ENCODE peak calls at places on chromosomes 6 and 20, in ten cellular contexts. L is GM12878; P is GM13976; C is HS-5; S is activated CD4-positive, alpha-beta T cell treated with anti-CD3 and anti-CD28 coated beads for 1 hour; O is fibroblast of pulmonary artery; W is AG08396; I is mesendoderm; Z is epithelial cell of esophagus; Q is lower lobe of right lung. K is an unnamed sample.
A peak's percentile ranks its signal among the peaks of the same experiment; 100 is the strongest.

GRCh38 chr6:157487110-157487773 is 106.3 kb downstream of the ZDHHC14 start:
- DNase-seq in L (no peak), P (no peak), C (no peak), S (no peak), O (no peak), W (no peak), I (no peak), Z (peak; percentile 18), Q (no peak), K (no peak)

GRCh38 chr6:25312703-25313102 is 33.5 kb downstream of the CARMIL1 start:
- DNase-seq in L (no peak), P (no peak), C (peak; percentile 64), S (no peak), O (peak; percentile 83), W (peak; percentile 17), I (peak; percentile 48), Z (peak; percentile 61), Q (no peak), K (no peak)

GRCh38 chr6:105112577-105112976 is 67.2 kb downstream of the POPDC3 start:
- DNase-seq in L (no peak), P (no peak), C (no peak), S (no peak), O (peak; percentile 10), W (no peak), I (peak; percentile 47), Z (peak; percentile 9), Q (no peak), K (no peak)

GRCh38 chr6:155091756-155092155 is 96.6 kb downstream of the TIAM2 start:
- DNase-seq in L (no peak), P (no peak), C (no peak), S (no peak), O (no peak), W (no peak), I (no peak), Z (no peak), Q (no peak), K (no peak)

GRCh38 chr6:113856571-113857564 is at the start of gene MARCKS:
- DNase-seq in L (no peak), P (peak; percentile 88), C (peak; percentile 68), S (no peak), O (peak; percentile 93), W (peak; percentile 92), I (peak; percentile 90), Z (peak; percentile 94), Q (peak; percentile 79), K (peak; percentile 91)

GRCh38 chr20:24773751-24774201 is 175.3 kb upstream of the CST7 start:
- DNase-seq in L (peak; percentile 15), P (no peak), C (peak; percentile 91), S (peak; percentile 3), O (peak; percentile 21), W (peak; percentile 55), I (no peak), Z (peak; percentile 90), Q (no peak), K (peak; percentile 29)

GRCh38 chr6:33192671-33193602 is 670 bp upstream of the COL11A2 start:
- DNase-seq in L (no peak), P (no peak), C (no peak), S (no peak), O (no peak), W (peak; percentile 55), I (no peak), Z (peak; percentile 13), Q (no peak), K (peak; percentile 67)

GRCh38 chr6:18335948-18336347 is 51.2 kb upstream of the RNF144B start:
- DNase-seq in L (no peak), P (no peak), C (no peak), S (no peak), O (no peak), W (no peak), I (no peak), Z (no peak), Q (no peak), K (no peak)

GRCh38 chr6:14567031-14567430 is 449.5 kb downstream of the CD83 start:
- DNase-seq in L (no peak), P (no peak), C (no peak), S (no peak), O (no peak), W (no peak), I (no peak), Z (no peak), Q (no peak), K (no peak)

GRCh38 chr20:64093013-64093503 is 8.9 kb upstream of the LKAAEAR1 start:
- DNase-seq in L (no peak), P (no peak), C (no peak), S (no peak), O (no peak), W (no peak), I (peak; percentile 33), Z (no peak), Q (no peak), K (peak; percentile 75)

GRCh38 chr20:25245461-25245860 is 2.4 kb upstream of the PYGB start:
- DNase-seq in L (no peak), P (no peak), C (no peak), S (no peak), O (no peak), W (no peak), I (no peak), Z (no peak), Q (no peak), K (peak; percentile 45)

GRCh38 chr6:37695857-37696219 is 1.8 kb downstream of the MDGA1 start:
- DNase-seq in L (no peak), P (no peak), C (no peak), S (no peak), O (no peak), W (peak; percentile 39), I (no peak), Z (no peak), Q (no peak), K (no peak)

GRCh38 chr6:4774715-4775590 is 1.3 kb upstream of the CDYL start:
- DNase-seq in L (no peak), P (peak; percentile 37), C (no peak), S (peak; percentile 13), O (no peak), W (no peak), I (peak; percentile 82), Z (peak; percentile 34), Q (peak; percentile 68), K (no peak)

GRCh38 chr6:134041093-134041492 is 11.3 kb downstream of the SLC2A12 start:
- DNase-seq in L (no peak), P (no peak), C (no peak), S (no peak), O (peak; percentile 61), W (peak; percentile 55), I (no peak), Z (peak; percentile 86), Q (no peak), K (peak; percentile 22)

GRCh38 chr20:50514750-50515149 is 4.6 kb downstream of the PTPN1 start:
- DNase-seq in L (peak; percentile 57), P (no peak), C (no peak), S (no peak), O (no peak), W (no peak), I (no peak), Z (no peak), Q (no peak), K (no peak)

GRCh38 chr6:137894779-137895385 is 27.8 kb downstream of the TNFAIP3 start:
- DNase-seq in L (no peak), P (no peak), C (no peak), S (no peak), O (no peak), W (no peak), I (no peak), Z (peak; percentile 83), Q (no peak), K (no peak)

GRCh38 chr20:50928469-50928868 is 2.8 kb downstream of the ADNP start:
- DNase-seq in L (no peak), P (no peak), C (no peak), S (no peak), O (no peak), W (no peak), I (peak; percentile 42), Z (peak; percentile 9), Q (no peak), K (no peak)

GRCh38 chr6:158654960-158655485 is 5.2 kb downstream of the SYTL3 start:
- DNase-seq in L (no peak), P (no peak), C (peak; percentile 83), S (no peak), O (peak; percentile 88), W (no peak), I (no peak), Z (no peak), Q (no peak), K (peak; percentile 22)

GRCh38 chr20:5821627-5822215 is 71.5 kb downstream of the SHLD1 start:
- DNase-seq in L (no peak), P (no peak), C (no peak), S (no peak), O (no peak), W (no peak), I (no peak), Z (peak; percentile 26), Q (no peak), K (no peak)